ENCODE peak calls at places on chromosomes 13 and 19, in four cellular contexts. One of them, this sample, is unnamed. For H3K27me3, the result is how much of the 10 kb centered on the place peaks cover.

GRCh38 chr13:106369091-106369490 is 166.4 kb downstream of the EFNB2 start:
- DNase-seq in pancreas: no peak
- DNase-seq in heart left ventricle: no peak
- DNase-seq in left ventricle myocardium inferior: no peak
- DNase-seq in this sample: no peak

GRCh38 chr19:48295458-48295857 is 25.6 kb downstream of the ZNF114 start:
- DNase-seq in pancreas: no peak
- DNase-seq in heart left ventricle: no peak
- DNase-seq in left ventricle myocardium inferior: no peak
- DNase-seq in this sample: no peak

GRCh38 chr19:35451278-35452096 is 3.4 kb downstream of the FFAR2 start:
- DNase-seq in pancreas: no peak
- DNase-seq in heart left ventricle: no peak
- DNase-seq in left ventricle myocardium inferior: no peak
- DNase-seq in this sample: no peak

GRCh38 chr13:20525144-20525600 is 485 bp downstream of the CRYL1 start:
- DNase-seq in pancreas: peak
- DNase-seq in heart left ventricle: peak
- DNase-seq in left ventricle myocardium inferior: peak
- DNase-seq in this sample: peak

GRCh38 chr19:771332-771785 is 20.4 kb downstream of the MISP start:
- DNase-seq in pancreas: no peak
- DNase-seq in heart left ventricle: no peak
- DNase-seq in left ventricle myocardium inferior: no peak
- DNase-seq in this sample: peak

GRCh38 chr13:97308735-97309429 is 86.7 kb downstream of the MBNL2 start:
- DNase-seq in pancreas: no peak
- DNase-seq in heart left ventricle: no peak
- DNase-seq in left ventricle myocardium inferior: no peak
- DNase-seq in this sample: no peak

GRCh38 chr13:109785892-109786450 is 412 bp downstream of the IRS2 start:
- DNase-seq in pancreas: no peak
- DNase-seq in heart left ventricle: no peak
- DNase-seq in left ventricle myocardium inferior: no peak
- DNase-seq in this sample: no peak

GRCh38 chr19:42596391-42597071 is 1.8 kb upstream of the CEACAM8 start:
- DNase-seq in pancreas: no peak
- DNase-seq in heart left ventricle: peak
- DNase-seq in left ventricle myocardium inferior: no peak
- DNase-seq in this sample: peak

GRCh38 chr13:60933638-60934037 is 482.0 kb downstream of the PCDH20 start:
- DNase-seq in pancreas: no peak
- DNase-seq in heart left ventricle: no peak
- DNase-seq in left ventricle myocardium inferior: no peak
- DNase-seq in this sample: no peak

GRCh38 chr13:113232208-113233003 is 23.0 kb downstream of the CUL4A start:
- DNase-seq in pancreas: no peak
- DNase-seq in heart left ventricle: no peak
- DNase-seq in left ventricle myocardium inferior: no peak
- DNase-seq in this sample: no peak

GRCh38 chr13:31192306-31192705 is 7.5 kb upstream of the B3GLCT start:
- DNase-seq in pancreas: no peak
- DNase-seq in heart left ventricle: no peak
- DNase-seq in left ventricle myocardium inferior: no peak
- DNase-seq in this sample: peak

GRCh38 chr19:33256266-33256665 is 30.6 kb upstream of the SLC7A10 start:
- DNase-seq in pancreas: no peak
- DNase-seq in heart left ventricle: no peak
- DNase-seq in left ventricle myocardium inferior: no peak
- DNase-seq in this sample: no peak

GRCh38 chr13:78652651-78653050 is 6.3 kb downstream of the OBI1 start:
- DNase-seq in pancreas: no peak
- DNase-seq in heart left ventricle: no peak
- DNase-seq in left ventricle myocardium inferior: no peak
- DNase-seq in this sample: no peak

GRCh38 chr19:39969266-39969665 is 1.7 kb upstream of the PSMC4 start:
- DNase-seq in pancreas: no peak
- DNase-seq in heart left ventricle: no peak
- DNase-seq in left ventricle myocardium inferior: no peak
- DNase-seq in this sample: no peak

GRCh38 chr13:49022472-49023144 is 46.9 kb downstream of the FNDC3A start:
- DNase-seq in pancreas: no peak
- DNase-seq in heart left ventricle: no peak
- DNase-seq in left ventricle myocardium inferior: no peak
- DNase-seq in this sample: no peak

GRCh38 chr19:7633619-7634018 is at the start of gene PCP2:
- DNase-seq in pancreas: no peak
- DNase-seq in heart left ventricle: no peak
- DNase-seq in left ventricle myocardium inferior: no peak
- DNase-seq in this sample: no peak

GRCh38 chr13:29905845-29906244 is 55.4 kb upstream of the UBL3 start:
- DNase-seq in pancreas: peak
- DNase-seq in heart left ventricle: no peak
- DNase-seq in left ventricle myocardium inferior: no peak
- DNase-seq in this sample: no peak

GRCh38 chr19:31317542-31317941 is 31.7 kb downstream of the TSHZ3 start:
- DNase-seq in pancreas: no peak
- DNase-seq in heart left ventricle: no peak
- DNase-seq in left ventricle myocardium inferior: no peak
- DNase-seq in this sample: no peak

GRCh38 chr19:54444737-54445136 is 4.3 kb upstream of the LENG8 start:
- DNase-seq in pancreas: no peak
- DNase-seq in heart left ventricle: no peak
- DNase-seq in left ventricle myocardium inferior: no peak
- DNase-seq in this sample: no peak

GRCh38 chr19:17554968-17555479 is 425 bp upstream of the COLGALT1 start:
- DNase-seq in pancreas: no peak
- DNase-seq in heart left ventricle: no peak
- DNase-seq in left ventricle myocardium inferior: no peak
- DNase-seq in this sample: no peak

GRCh38 chr13:98515804-98516465 is 61.0 kb downstream of the STK24 start:
- DNase-seq in pancreas: no peak
- DNase-seq in heart left ventricle: no peak
- DNase-seq in left ventricle myocardium inferior: no peak
- DNase-seq in this sample: no peak

DNA sequence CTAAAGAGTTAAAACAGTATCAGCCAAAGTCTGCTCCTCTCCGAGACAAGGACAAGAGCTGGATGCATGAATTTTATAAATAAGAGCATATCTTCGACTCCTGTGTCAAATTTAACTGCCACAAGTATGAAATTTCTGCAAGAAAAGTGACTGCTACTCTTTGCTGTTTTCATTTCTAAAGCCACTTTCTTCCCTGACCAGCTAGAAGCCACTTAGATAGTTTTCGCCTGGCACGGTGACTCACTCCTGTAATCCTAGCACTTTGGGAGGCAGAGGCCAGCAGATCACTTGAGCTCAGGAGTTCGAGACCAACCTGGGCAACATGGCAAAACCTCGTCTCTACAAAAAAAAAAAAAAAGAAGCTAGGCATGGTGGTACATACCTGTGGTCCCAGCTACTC is 61.3 kb downstream of the ENOX1 start:
- DNase-seq in pancreas: no peak
- DNase-seq in heart left ventricle: no peak
- DNase-seq in left ventricle myocardium inferior: no peak
- DNase-seq in this sample: no peak
- H3K4me3 ChIP-seq in pancreas: no peak
- H3K4me3 ChIP-seq in heart left ventricle: no peak
- H3K4me3 ChIP-seq in left ventricle myocardium inferior: no peak
- H3K4me3 ChIP-seq in this sample: no peak

DNA sequence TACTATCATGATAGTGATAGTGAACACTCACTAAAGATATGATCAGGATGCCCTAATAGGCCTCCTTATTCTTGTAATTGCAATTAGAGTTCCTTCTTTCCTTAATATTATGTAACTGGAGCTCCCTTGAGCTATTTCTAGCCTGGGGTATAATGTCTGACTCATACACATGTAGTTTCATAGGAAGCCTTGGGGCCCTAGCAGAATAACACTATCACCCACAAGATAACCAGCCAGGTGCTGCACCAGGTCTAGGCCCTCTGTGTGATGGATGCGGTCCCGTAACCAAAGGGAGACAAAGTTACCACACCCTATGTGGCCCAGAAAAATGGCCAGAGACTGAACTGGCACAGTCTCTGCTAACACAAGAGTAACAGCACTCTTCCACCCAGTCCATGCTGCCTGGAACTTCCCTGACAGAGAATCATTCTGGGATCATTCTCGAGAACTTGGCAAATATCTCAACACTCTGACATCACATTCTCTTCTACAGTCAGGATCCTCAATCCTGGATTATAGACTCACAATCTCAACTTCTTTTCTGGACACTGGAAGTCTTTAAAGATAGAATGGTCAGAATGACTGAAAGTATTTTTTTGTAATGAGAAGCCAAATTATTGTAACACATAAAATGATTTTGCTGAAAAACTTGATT is 32.6 kb upstream of the IGFL4 start:
- DNase-seq in pancreas: no peak
- DNase-seq in heart left ventricle: no peak
- DNase-seq in left ventricle myocardium inferior: no peak
- DNase-seq in this sample: no peak
- H3K27me3 ChIP-seq in pancreas: under half
- H3K27me3 ChIP-seq in heart left ventricle: under half
- H3K27me3 ChIP-seq in left ventricle myocardium inferior: half or more
- H3K27me3 ChIP-seq in this sample: half or more

GRCh38 chr19:2045501-2046045 is 5.5 kb downstream of the MKNK2 start:
- DNase-seq in pancreas: peak
- DNase-seq in heart left ventricle: no peak
- DNase-seq in left ventricle myocardium inferior: no peak
- DNase-seq in this sample: peak
- TF ChIP-seq CTCF in pancreas: no peak
- TF ChIP-seq CTCF in heart left ventricle: no peak
- TF ChIP-seq CTCF in left ventricle myocardium inferior: no peak
- TF ChIP-seq CTCF in this sample: no peak

GRCh38 chr13:33051632-33052031 is 35.4 kb downstream of the KL start:
- DNase-seq in pancreas: no peak
- DNase-seq in heart left ventricle: no peak
- DNase-seq in left ventricle myocardium inferior: no peak
- DNase-seq in this sample: no peak

GRCh38 chr13:33057019-33057785 is 41.0 kb downstream of the KL start:
- DNase-seq in pancreas: no peak
- DNase-seq in heart left ventricle: no peak
- DNase-seq in left ventricle myocardium inferior: no peak
- DNase-seq in this sample: no peak

GRCh38 chr13:33050161-33050560 is 33.9 kb downstream of the KL start:
- DNase-seq in pancreas: no peak
- DNase-seq in heart left ventricle: no peak
- DNase-seq in left ventricle myocardium inferior: no peak
- DNase-seq in this sample: no peak

GRCh38 chr13:33053397-33054066 is 37.3 kb downstream of the KL start:
- DNase-seq in pancreas: no peak
- DNase-seq in heart left ventricle: no peak
- DNase-seq in left ventricle myocardium inferior: no peak
- DNase-seq in this sample: no peak

DNA sequence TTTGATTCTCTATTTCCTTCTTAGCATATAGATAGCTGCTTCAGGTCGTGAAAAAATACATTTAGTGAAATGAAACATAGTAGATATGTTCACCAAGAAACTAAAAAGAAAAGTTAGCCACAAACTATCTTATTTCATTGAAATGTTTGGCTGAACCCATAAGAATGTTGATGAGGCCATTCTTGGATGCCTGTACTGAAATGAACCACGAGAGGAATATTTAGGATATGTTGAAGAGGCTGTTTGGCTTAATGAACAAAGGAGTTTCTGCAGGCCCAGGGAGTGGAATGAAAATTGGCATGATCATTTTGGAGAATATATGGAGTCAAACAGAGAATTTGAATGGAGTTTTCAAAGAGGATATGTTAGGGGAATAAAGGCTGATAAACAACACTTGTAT is 36.2 kb downstream of the KL start:
- DNase-seq in pancreas: no peak
- DNase-seq in heart left ventricle: no peak
- DNase-seq in left ventricle myocardium inferior: no peak
- DNase-seq in this sample: no peak
- H3K4me3 ChIP-seq in pancreas: no peak
- H3K4me3 ChIP-seq in heart left ventricle: no peak
- H3K4me3 ChIP-seq in left ventricle myocardium inferior: no peak
- H3K4me3 ChIP-seq in this sample: no peak